ENCODE peak calls at places on chromosomes 1 and 21, in seven cellular contexts. O is pancreas, X is psoas muscle, D is heart right ventricle, I is lung, M is thoracic aorta, K is A549. L is an unnamed sample.
A peak's percentile ranks its signal among the peaks of the same experiment; 100 is the strongest.

GRCh38 chr21:40422851-40423635 is 423.9 kb downstream of the DSCAM start:
- DNase-seq in O (no peak), X (no peak), D (no peak), I (no peak), M (no peak), K (no peak), L (no peak)

GRCh38 chr21:43297411-43297981 is 128.7 kb downstream of the CRYAA start:
- DNase-seq in O (peak; percentile 14), X (peak; percentile 7), D (no peak), I (no peak), M (no peak), K (no peak), L (no peak)

GRCh38 chr1:10761503-10762152 is 34.8 kb downstream of the CASZ1 start:
- DNase-seq in O (peak; percentile 55), X (no peak), D (no peak), I (peak; percentile 63), M (no peak), K (no peak), L (peak; percentile 4)

GRCh38 chr1:89530690-89531089 is 6.1 kb downstream of the LRRC8B start:
- DNase-seq in O (no peak), X (no peak), D (no peak), I (no peak), M (no peak), K (no peak), L (no peak)

GRCh38 chr1:221013691-221014293 is 134.5 kb downstream of the HLX start:
- DNase-seq in O (no peak), X (no peak), D (no peak), I (no peak), M (no peak), K (no peak), L (no peak)

GRCh38 chr1:183721041-183721440 is 67.9 kb upstream of the APOBEC4 start:
- DNase-seq in O (no peak), X (no peak), D (no peak), I (no peak), M (no peak), K (no peak), L (no peak)

GRCh38 chr1:224643653-224644052 is 27.5 kb downstream of the CNIH3 start:
- DNase-seq in O (no peak), X (no peak), D (no peak), I (no peak), M (no peak), K (no peak), L (no peak)

GRCh38 chr1:171717080-171717479 is 24.8 kb downstream of the VAMP4 start:
- DNase-seq in O (no peak), X (no peak), D (no peak), I (no peak), M (no peak), K (no peak), L (no peak)

GRCh38 chr1:165408518-165408917 is 36.4 kb downstream of the RXRG start:
- DNase-seq in O (no peak), X (no peak), D (no peak), I (peak; percentile 36), M (no peak), K (peak; percentile 39), L (no peak)

GRCh38 chr1:91092503-91092902 is 70.7 kb upstream of the ZNF644 start:
- DNase-seq in O (no peak), X (no peak), D (no peak), I (no peak), M (no peak), K (no peak), L (no peak)

GRCh38 chr1:94805912-94806311 is 14.2 kb upstream of the SLC44A3 start:
- DNase-seq in O (peak; percentile 43), X (no peak), D (peak; percentile 27), I (peak; percentile 62), M (no peak), K (peak; percentile 26), L (peak; percentile 40)

GRCh38 chr1:26991310-26992116 is 2.0 kb upstream of the TRNP1 start:
- DNase-seq in O (no peak), X (no peak), D (no peak), I (no peak), M (no peak), K (peak; percentile 80), L (no peak)

GRCh38 chr1:38526046-38526445 is 333.5 kb downstream of the RRAGC start:
- DNase-seq in O (no peak), X (no peak), D (no peak), I (no peak), M (no peak), K (no peak), L (no peak)

GRCh38 chr1:24018611-24019580 is 38.8 kb upstream of the SRSF10 start:
- DNase-seq in O (peak; percentile 98), X (peak; percentile 95), D (peak; percentile 93), I (peak; percentile 96), M (peak; percentile 98), K (peak; percentile 90), L (no peak)

GRCh38 chr1:16445052-16445451 is 4.5 kb downstream of the NECAP2 start:
- DNase-seq in O (no peak), X (no peak), D (no peak), I (no peak), M (no peak), K (no peak), L (no peak)

GRCh38 chr1:210750468-210750867 is 383.5 kb downstream of the KCNH1 start:
- DNase-seq in O (no peak), X (no peak), D (no peak), I (no peak), M (no peak), K (no peak), L (no peak)

GRCh38 chr1:214377485-214377884 is 96.5 kb downstream of the SMYD2 start:
- DNase-seq in O (no peak), X (no peak), D (no peak), I (no peak), M (no peak), K (no peak), L (no peak)

GRCh38 chr1:213075725-213076124 is 24.7 kb downstream of the RPS6KC1 start:
- DNase-seq in O (no peak), X (no peak), D (no peak), I (no peak), M (no peak), K (no peak), L (no peak)

GRCh38 chr1:42767510-42767924 is 468 bp downstream of the C1orf50 start:
- DNase-seq in O (no peak), X (no peak), D (no peak), I (no peak), M (no peak), K (peak; percentile 12), L (no peak)

GRCh38 chr1:208499021-208499420 is 254.8 kb upstream of the PLXNA2 start:
- DNase-seq in O (no peak), X (no peak), D (no peak), I (no peak), M (no peak), K (no peak), L (no peak)

GRCh38 chr1:211920602-211921226 is 90.2 kb upstream of the LPGAT1 start:
- DNase-seq in O (no peak), X (no peak), D (no peak), I (no peak), M (no peak), K (no peak), L (no peak)
- H3K27ac ChIP-seq in O (no peak overlapping the region), X (no peak overlapping the region), D (no peak overlapping the region), I (no peak overlapping the region), M (no peak overlapping the region), K (peak overlapping the region; percentile 95), L (no peak overlapping the region)

GRCh38 chr1:7940034-7940433 is 605 bp downstream of the TNFRSF9 start:
- DNase-seq in O (no peak), X (no peak), D (no peak), I (no peak), M (no peak), K (no peak), L (no peak)
- H3K4me1 ChIP-seq in O (peaks cover 14% of the 10 kb centered on the region), X (peaks cover 5% of the 10 kb centered on the region), D (peaks cover 7% of the 10 kb centered on the region), I (peaks cover 7% of the 10 kb centered on the region), M (peaks cover 34% of the 10 kb centered on the region), K (peaks cover 24% of the 10 kb centered on the region), L (peaks cover 26% of the 10 kb centered on the region)

GRCh38 chr1:2585318-2586092 is 1.1 kb upstream of the PRXL2B start:
- DNase-seq in O (peak; percentile 63), X (peak; percentile 55), D (peak; percentile 63), I (peak; percentile 76), M (peak; percentile 28), K (peak; percentile 31), L (peak; percentile 80)

GRCh38 chr1:2582401-2582800 is 4.2 kb upstream of the PRXL2B start:
- DNase-seq in O (no peak), X (no peak), D (no peak), I (no peak), M (no peak), K (no peak), L (no peak)

GRCh38 chr1:2584822-2585317 is 1.7 kb upstream of the PRXL2B start:
- DNase-seq in O (peak; percentile 37), X (no peak), D (no peak), I (no peak), M (no peak), K (no peak), L (no peak)

GRCh38 chr1:2583331-2583791 is 3.2 kb upstream of the PRXL2B start:
- DNase-seq in O (no peak), X (no peak), D (no peak), I (no peak), M (no peak), K (no peak), L (no peak)

DNA sequence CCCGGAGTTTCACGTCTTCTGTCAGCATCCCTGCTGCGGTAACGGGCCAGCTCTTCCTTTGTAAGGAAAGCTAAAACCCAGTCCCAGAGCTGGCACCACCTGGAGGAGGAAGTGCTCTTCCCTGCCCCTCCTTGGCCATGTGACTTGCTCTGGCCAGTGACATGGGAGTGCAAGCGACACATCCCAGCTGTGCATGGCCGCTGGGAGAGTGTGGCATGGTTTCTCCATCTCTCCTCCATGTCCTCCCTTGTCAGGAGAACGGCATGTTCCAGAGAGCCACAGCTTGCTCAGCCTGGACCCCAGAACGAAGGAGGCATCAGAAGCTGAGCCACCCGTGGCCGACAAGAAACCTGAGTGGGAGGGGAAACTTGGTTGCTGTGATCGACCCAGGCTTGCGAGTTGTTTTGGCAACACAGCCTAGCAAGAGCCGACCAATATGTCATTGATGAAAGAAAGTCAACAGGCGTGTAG is 2.7 kb upstream of the PRXL2B start:
- DNase-seq in O (peak; percentile 43), X (no peak), D (no peak), I (peak; percentile 69), M (no peak), K (no peak), L (peak; percentile 52)
- H3K4me3 ChIP-seq in O (no peak overlapping the region), X (no peak overlapping the region), D (no peak overlapping the region), I (no peak overlapping the region), M (no peak overlapping the region), K (no peak overlapping the region), L (peak overlapping the region; percentile 33)

DNA sequence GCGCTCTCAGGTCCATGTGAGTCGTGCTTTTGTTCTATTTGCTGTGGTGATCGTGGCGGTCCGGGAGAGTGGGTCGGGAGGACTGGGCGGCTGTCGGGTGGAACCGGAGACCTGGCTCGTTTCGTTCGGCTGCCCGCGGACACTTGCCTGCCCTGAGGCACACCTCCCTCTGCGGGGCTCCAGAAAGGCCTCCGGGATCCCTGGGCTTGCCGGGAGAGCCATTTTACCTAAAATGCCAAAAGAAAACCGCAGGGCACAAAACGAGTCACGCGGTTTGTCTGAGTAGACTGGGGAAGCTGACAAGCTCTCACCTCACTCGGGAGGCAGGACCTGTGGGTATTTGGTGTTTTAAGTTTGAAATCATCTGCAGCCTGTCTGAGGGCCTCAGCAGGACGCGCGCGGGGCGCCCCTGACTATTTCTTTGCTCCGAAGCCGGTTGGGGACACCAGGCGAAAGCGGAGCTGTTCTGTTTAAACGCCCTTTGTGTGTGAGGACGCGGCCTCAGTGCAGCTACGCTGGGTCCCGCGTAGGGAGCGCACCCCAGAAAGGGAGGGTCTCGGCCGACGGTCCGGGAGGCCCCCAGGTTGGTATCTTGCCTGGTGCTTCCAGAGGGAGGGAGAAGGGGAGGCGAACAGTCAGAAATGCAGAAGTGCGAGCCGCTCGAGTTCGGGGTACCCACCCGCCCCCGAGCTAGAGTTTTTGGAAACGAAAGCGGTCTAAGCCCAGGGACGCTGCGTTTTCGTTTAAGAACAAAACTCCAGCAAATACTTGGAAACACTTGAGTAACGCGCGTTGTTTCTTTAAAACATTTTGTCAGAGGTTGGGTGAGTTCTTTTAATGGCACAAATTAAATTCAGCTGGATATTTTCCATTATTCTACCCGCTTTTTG is 996 bp downstream of the LHX8 start:
- DNase-seq in O (no peak), X (no peak), D (no peak), I (no peak), M (no peak), K (no peak), L (no peak)
- H3K27ac ChIP-seq in O (no peak overlapping the region), X (no peak overlapping the region), D (no peak overlapping the region), I (no peak overlapping the region), M (no peak overlapping the region), K (peak overlapping the region; percentile 80), L (no peak overlapping the region)

L was measured in CD4-positive, alpha-beta memory T cell.